ENCODE peak calls at places on chromosome 13, in eight cellular contexts. Y, T, Z, N, S, X, D and G are unnamed samples.

GRCh38 chr13:80469105-80469840 is 128.3 kb upstream of the SPRY2 start:
- DNase-seq in Y (no peak), T (peak; percentile 52), Z (no peak), N (no peak), S (no peak), X (no peak), D (no peak), G (no peak)

GRCh38 chr13:23707674-23708073 is 137.5 kb downstream of the TNFRSF19 start:
- DNase-seq in Y (peak; percentile 13), T (peak; percentile 26), Z (no peak), N (no peak), S (no peak), X (no peak), D (no peak), G (no peak)

GRCh38 chr13:98632971-98633370 is 56.1 kb upstream of the STK24 start:
- DNase-seq in Y (no peak), T (no peak), Z (no peak), N (no peak), S (no peak), X (no peak), D (no peak), G (no peak)

GRCh38 chr13:94280357-94280756 is 199.1 kb downstream of the DCT start:
- DNase-seq in Y (no peak), T (no peak), Z (no peak), N (no peak), S (no peak), X (no peak), D (no peak), G (no peak)

GRCh38 chr13:32228330-32229041 is 86.7 kb downstream of the ZAR1L start:
- DNase-seq in Y (no peak), T (peak; percentile 35), Z (no peak), N (no peak), S (no peak), X (no peak), D (no peak), G (no peak)

GRCh38 chr13:94435604-94436226 is 43.8 kb downstream of the DCT start:
- DNase-seq in Y (no peak), T (peak; percentile 55), Z (peak; percentile 61), N (no peak), S (no peak), X (no peak), D (peak; percentile 43), G (peak; percentile 32)

GRCh38 chr13:51235186-51235585 is 13.0 kb downstream of the FAM124A start:
- DNase-seq in Y (no peak), T (no peak), Z (no peak), N (no peak), S (no peak), X (no peak), D (no peak), G (no peak)

GRCh38 chr13:91588541-91588940 is 190.1 kb downstream of the GPC5 start:
- DNase-seq in Y (no peak), T (no peak), Z (no peak), N (no peak), S (no peak), X (no peak), D (no peak), G (no peak)

GRCh38 chr13:26568132-26568815 is 10.8 kb downstream of the WASF3 start:
- DNase-seq in Y (no peak), T (no peak), Z (no peak), N (no peak), S (no peak), X (no peak), D (no peak), G (no peak)

GRCh38 chr13:57627663-57628062 is 3.9 kb upstream of the PCDH17 start:
- DNase-seq in Y (no peak), T (peak; percentile 46), Z (peak; percentile 16), N (no peak), S (no peak), X (no peak), D (no peak), G (no peak)